ENCODE peak calls at places on chromosomes 11 and 22, in ten cellular contexts. I is ovary; S is CD4-positive, alpha-beta T cell; Q is left ventricle myocardium inferior; E is lower lobe of right lung; J is endodermal cell; B is cardiac muscle cell; C is HCT116; G is breast epithelium; R is astrocyte. Y is an unnamed sample. For H3K27me3, the result is how much of the 10 kb centered on the place peaks cover.

GRCh38 chr11:10117709-10118341 is 176.2 kb downstream of the SBF2 start:
- DNase-seq in I (no peak), S (no peak), Q (no peak), E (no peak), J (no peak), B (no peak), C (no peak), G (no peak), R (peak), Y (no peak)

GRCh38 chr11:116170526-116171120 is 602.2 kb downstream of the BUD13 start:
- DNase-seq in I (no peak), S (no peak), Q (no peak), E (no peak), J (peak), B (no peak), C (no peak), G (no peak), R (no peak), Y (no peak)

GRCh38 chr11:4054643-4055042 is 40.0 kb upstream of the RRM1 start:
- DNase-seq in I (no peak), S (no peak), Q (no peak), E (no peak), J (no peak), B (no peak), C (no peak), G (no peak), R (no peak), Y (no peak)

GRCh38 chr22:50739894-50740293 is 1.9 kb downstream of the ACR start:
- DNase-seq in I (no peak), S (no peak), Q (no peak), E (peak), J (peak), B (no peak), C (no peak), G (no peak), R (no peak), Y (no peak)

GRCh38 chr22:49524362-49524761 is 303.3 kb downstream of the BRD1 start:
- DNase-seq in I (no peak), S (no peak), Q (no peak), E (no peak), J (no peak), B (no peak), C (no peak), G (no peak), R (no peak), Y (no peak)

GRCh38 chr11:66363805-66364535 is 7.6 kb downstream of the SLC29A2 start:
- DNase-seq in I (no peak), S (peak), Q (no peak), E (peak), J (peak), B (no peak), C (no peak), G (no peak), R (no peak), Y (no peak)

GRCh38 chr11:61688368-61689163 is 8.4 kb downstream of the DAGLA start:
- DNase-seq in I (no peak), S (no peak), Q (peak), E (peak), J (peak), B (no peak), C (no peak), G (peak), R (peak), Y (no peak)

GRCh38 chr11:31725176-31725575 is 85.9 kb downstream of the PAX6 start:
- DNase-seq in I (no peak), S (no peak), Q (no peak), E (no peak), J (no peak), B (no peak), C (no peak), G (no peak), R (peak), Y (no peak)

GRCh38 chr22:33666661-33667619 is 253.3 kb downstream of the LARGE1 start:
- DNase-seq in I (no peak), S (no peak), Q (no peak), E (no peak), J (peak), B (peak), C (no peak), G (no peak), R (no peak), Y (no peak)

GRCh38 chr11:101390539-101390938 is 193.3 kb downstream of the TRPC6 start:
- DNase-seq in I (no peak), S (no peak), Q (no peak), E (no peak), J (no peak), B (peak), C (peak), G (no peak), R (no peak), Y (no peak)

GRCh38 chr11:61026121-61027031 is 54.9 kb downstream of the CD6 start:
- DNase-seq in I (no peak), S (peak), Q (no peak), E (no peak), J (no peak), B (no peak), C (no peak), G (no peak), R (no peak), Y (no peak)

DNA sequence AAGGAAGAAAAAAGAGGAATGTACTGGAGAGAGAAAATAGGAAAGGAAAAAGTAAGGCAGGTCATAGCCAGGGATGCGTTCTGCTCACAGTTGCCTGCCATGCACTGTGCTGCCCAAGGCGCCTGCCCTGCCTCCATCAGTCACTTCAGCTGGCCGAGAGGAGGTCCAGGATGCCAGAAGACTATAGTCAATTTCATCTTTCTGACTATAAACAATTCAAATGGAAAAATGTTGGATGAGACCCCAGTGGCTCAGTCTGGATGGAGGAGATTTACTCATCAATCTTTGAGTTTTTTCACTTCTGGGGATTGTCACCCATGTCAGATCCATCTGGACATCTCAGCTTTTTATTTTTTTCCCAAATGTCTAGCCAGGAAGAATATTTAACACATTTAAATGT is 36.7 kb upstream of the CLMP start:
- DNase-seq in I (no peak), S (no peak), Q (no peak), E (no peak), J (no peak), B (no peak), C (no peak), G (no peak), R (no peak), Y (no peak)
- TF ChIP-seq CTCF in I (no peak), S (no peak), Q (no peak), E (no peak), J (no peak), B (no peak), C (no peak), G (no peak), R (no peak), Y (no peak)

DNA sequence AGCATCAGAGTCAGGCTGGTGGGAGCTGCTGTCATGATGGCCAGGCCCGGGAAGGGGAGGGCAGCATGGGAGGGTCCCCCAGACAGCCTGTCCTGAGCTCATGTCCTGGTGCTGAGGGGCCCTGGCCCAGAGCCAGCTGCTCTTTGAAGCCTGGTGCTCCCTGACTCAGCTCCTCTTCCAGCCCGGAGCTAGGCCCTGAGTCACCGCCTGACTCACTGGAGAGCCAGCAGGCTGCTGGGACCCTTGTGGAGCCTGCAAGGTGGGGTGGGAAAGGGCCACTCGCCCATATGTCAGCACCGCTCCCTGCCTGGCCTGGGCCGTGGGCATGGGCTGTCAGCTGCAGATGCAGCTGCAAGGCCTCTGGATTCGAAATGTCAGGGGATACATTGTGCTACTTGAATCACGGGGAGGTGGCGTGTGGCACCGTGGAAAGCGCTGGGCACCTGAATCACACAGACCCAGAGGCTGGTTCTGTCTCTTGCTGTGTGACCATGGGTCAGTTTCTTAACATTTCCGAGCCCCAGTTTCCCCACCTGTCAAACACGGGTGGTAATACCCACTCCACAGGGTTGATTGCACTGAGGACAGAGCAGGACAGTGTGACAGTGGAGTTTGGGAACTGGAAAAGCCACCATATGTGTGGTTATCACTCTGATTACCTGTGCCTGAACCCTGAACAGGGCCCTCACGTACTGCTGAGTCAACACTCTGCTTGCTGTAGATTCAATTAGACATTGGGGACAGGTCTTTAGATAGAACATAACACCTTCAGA is 4.4 kb downstream of the CACNA1I start:
- DNase-seq in I (no peak), S (no peak), Q (no peak), E (no peak), J (no peak), B (no peak), C (peak), G (no peak), R (peak), Y (peak)
- H3K27ac ChIP-seq in I (no peak), S (no peak), Q (no peak), E (no peak), J (no peak), B (no peak), C (no peak), G (no peak), R (no peak), Y (no peak)

GRCh38 chr11:12863605-12864121 is 145.5 kb upstream of the RASSF10 start:
- DNase-seq in I (no peak), S (no peak), Q (no peak), E (no peak), J (peak), B (no peak), C (no peak), G (no peak), R (no peak), Y (no peak)
- H3K27me3 ChIP-seq in I (under half), S (under half), Q (under half), E (under half), J (under half), B (under half), C (under half), G (under half), R (under half), Y (under half)

DNA sequence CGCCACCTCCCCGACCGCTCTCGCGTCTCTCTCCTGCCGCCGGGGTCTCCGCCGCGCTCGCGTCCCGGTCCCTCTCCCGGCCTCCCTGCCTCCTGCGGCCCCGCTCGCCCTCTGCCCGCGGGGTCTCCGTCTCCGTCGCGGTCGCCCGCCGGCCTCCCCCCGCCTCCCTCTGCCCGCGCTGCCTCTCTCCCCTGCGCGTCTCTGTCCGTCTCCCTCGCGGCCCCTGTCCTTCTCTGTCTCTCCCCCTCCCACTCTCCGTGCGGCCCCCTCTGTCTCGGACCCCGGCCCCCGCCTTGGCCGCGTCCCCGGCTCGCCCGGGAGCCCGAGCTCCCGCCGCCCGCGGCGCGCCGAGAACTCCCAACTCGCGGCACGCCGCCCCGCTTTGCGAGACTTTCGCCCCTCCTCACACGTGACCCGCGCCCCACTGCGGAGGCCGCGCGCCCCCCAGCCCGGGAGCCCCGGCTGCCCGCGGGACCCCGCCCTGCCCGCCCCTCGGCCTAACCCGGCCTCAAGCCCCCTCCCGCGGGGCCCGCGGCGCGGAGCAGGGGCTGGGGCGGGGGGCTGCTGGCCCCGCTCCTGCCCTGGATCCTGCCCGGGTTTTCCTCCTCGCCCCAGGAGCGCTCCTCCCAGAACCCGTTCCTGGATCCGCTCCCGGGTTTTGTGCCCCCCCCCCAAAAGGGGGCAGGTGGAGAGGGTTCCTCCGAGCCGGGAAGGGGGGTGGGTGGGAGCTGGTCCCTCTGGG is 702 bp upstream of the KCNJ4 start:
- DNase-seq in I (no peak), S (no peak), Q (no peak), E (no peak), J (peak), B (peak), C (no peak), G (no peak), R (no peak), Y (no peak)
- TF ChIP-seq CTCF in I (no peak), S (no peak), Q (no peak), E (no peak), J (no peak), B (no peak), C (no peak), G (no peak), R (no peak), Y (no peak)

GRCh38 chr22:30887861-30888260 is 80.7 kb downstream of the MORC2 start:
- DNase-seq in I (no peak), S (no peak), Q (peak), E (no peak), J (no peak), B (no peak), C (no peak), G (no peak), R (no peak), Y (no peak)
- H3K27ac ChIP-seq in I (no peak), S (no peak), Q (no peak), E (no peak), J (no peak), B (no peak), C (no peak), G (no peak), R (no peak), Y (no peak)

GRCh38 chr22:44585559-44586121 is 87.6 kb upstream of the RTL6 start:
- DNase-seq in I (peak), S (no peak), Q (peak), E (peak), J (peak), B (no peak), C (no peak), G (no peak), R (no peak), Y (no peak)
- H3K27me3 ChIP-seq in I (under half), S (under half), Q (under half), E (under half), J (under half), B (under half), C (under half), G (under half), R (under half), Y (under half)

DNA sequence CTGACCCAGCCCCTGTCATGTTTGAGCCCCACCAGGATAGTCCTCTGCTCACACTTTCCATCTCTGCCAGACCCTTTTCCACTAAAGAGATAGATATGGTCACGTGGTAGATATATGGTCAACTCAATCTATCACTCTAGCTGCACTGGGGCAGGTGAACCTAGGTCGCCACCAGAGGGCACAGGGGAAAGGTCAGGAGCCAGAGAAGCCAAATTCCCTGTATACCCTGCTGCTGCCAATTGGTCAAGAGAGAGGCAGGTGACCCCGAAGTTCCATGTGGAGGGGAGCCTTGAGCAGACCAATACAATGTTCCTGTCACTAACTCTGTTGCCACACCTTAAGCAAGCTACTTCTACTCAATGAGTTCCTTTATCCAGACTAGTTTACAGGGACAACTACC is 101.1 kb upstream of the GALNT18 start:
- DNase-seq in I (no peak), S (no peak), Q (no peak), E (no peak), J (peak), B (no peak), C (no peak), G (no peak), R (no peak), Y (no peak)
- TF ChIP-seq CTCF in I (no peak), S (no peak), Q (no peak), E (no peak), J (peak), B (no peak), C (no peak), G (no peak), R (no peak), Y (no peak)

Y was measured in foreskin keratinocyte.